ENCODE peak calls at places on chromosomes 13 and 19, in five cellular contexts. E is HepG2, T is H1, C is K562, A is GM12878. G is an unnamed sample.

GRCh38 chr13:74555291-74556001 is 421.2 kb upstream of the KLF12 start:
- DNase-seq in E (no peak), T (no peak), C (no peak), A (no peak), G (peak; percentile 74)

GRCh38 chr13:50124536-50125305 is 109.5 kb downstream of the KCNRG start:
- DNase-seq in T (no peak), C (peak; percentile 94), E (peak; percentile 33), A (no peak), G (peak; percentile 99)

GRCh38 chr19:17424743-17425365 is 5.0 kb downstream of the MVB12A start:
- DNase-seq in A (no peak), E (no peak), C (peak; percentile 90), T (no peak), G (peak; percentile 91)

GRCh38 chr13:106151056-106151699 is 384.3 kb downstream of the EFNB2 start:
- DNase-seq in T (peak; percentile 15), C (no peak), A (no peak), E (no peak), G (no peak)

GRCh38 chr13:95188128-95188527 is 113.1 kb downstream of the ABCC4 start:
- DNase-seq in T (no peak), E (no peak), A (no peak), C (no peak), G (no peak)

GRCh38 chr13:44309771-44310767 is 63.6 kb upstream of the SERP2 start:
- DNase-seq in E (no peak), A (no peak), T (no peak), C (no peak), G (no peak)

GRCh38 chr19:21838646-21839045 is 2.7 kb upstream of the ZNF43 start:
- DNase-seq in C (no peak), A (no peak), T (no peak), E (no peak), G (no peak)

GRCh38 chr19:5137114-5137513 is 168.2 kb downstream of the KDM4B start:
- DNase-seq in C (no peak), T (no peak), E (no peak), A (no peak), G (no peak)

GRCh38 chr19:53092723-53093122 is 10.5 kb downstream of the ZNF160 start:
- DNase-seq in E (no peak), C (no peak), T (no peak), A (no peak), G (no peak)

GRCh38 chr19:48598996-48599626 is 7.4 kb upstream of the SPACA4 start:
- DNase-seq in C (no peak), E (no peak), T (no peak), A (no peak), G (no peak)

GRCh38 chr13:44498969-44499368 is 77.2 kb downstream of the TSC22D1 start:
- DNase-seq in C (no peak), E (no peak), A (no peak), T (no peak), G (no peak)

GRCh38 chr13:75437582-75438318 is 44.2 kb downstream of the TBC1D4 start:
- DNase-seq in A (no peak), E (no peak), C (peak; percentile 43), T (no peak), G (no peak)

GRCh38 chr13:99590519-99591011 is 89.3 kb downstream of the TM9SF2 start:
- DNase-seq in C (no peak), A (no peak), T (no peak), E (no peak), G (no peak)

GRCh38 chr13:28297341-28297740 is 159.0 kb downstream of the PAN3 start:
- DNase-seq in A (no peak), E (no peak), C (no peak), T (no peak), G (no peak)

GRCh38 chr13:94657167-94657566 is 55.2 kb downstream of the SOX21 start:
- DNase-seq in C (no peak), E (no peak), A (no peak), T (no peak), G (no peak)

GRCh38 chr13:50376895-50377575 is 361.8 kb downstream of the KCNRG start:
- DNase-seq in A (no peak), T (peak; percentile 21), E (peak; percentile 15), C (peak; percentile 12), G (no peak)

GRCh38 chr19:1734328-1734966 is 18.9 kb upstream of the ONECUT3 start:
- DNase-seq in T (no peak), C (no peak), A (no peak), E (no peak), G (no peak)

GRCh38 chr19:3176715-3177501 is 1.7 kb upstream of the S1PR4 start:
- DNase-seq in C (peak; percentile 84), A (no peak), T (no peak), E (no peak), G (no peak)

GRCh38 chr19:1315470-1316166 is 29.9 kb downstream of the EFNA2 start:
- DNase-seq in C (peak; percentile 81), T (no peak), E (no peak), A (no peak), G (peak; percentile 95)

GRCh38 chr13:82614086-82614485 is 1268.2 kb downstream of the SLITRK1 start:
- DNase-seq in C (no peak), A (no peak), T (no peak), E (no peak), G (no peak)

GRCh38 chr13:44096906-44097305 is 217.2 kb downstream of the LACC1 start:
- DNase-seq in E (no peak), A (no peak), C (no peak), T (no peak), G (no peak)

DNA sequence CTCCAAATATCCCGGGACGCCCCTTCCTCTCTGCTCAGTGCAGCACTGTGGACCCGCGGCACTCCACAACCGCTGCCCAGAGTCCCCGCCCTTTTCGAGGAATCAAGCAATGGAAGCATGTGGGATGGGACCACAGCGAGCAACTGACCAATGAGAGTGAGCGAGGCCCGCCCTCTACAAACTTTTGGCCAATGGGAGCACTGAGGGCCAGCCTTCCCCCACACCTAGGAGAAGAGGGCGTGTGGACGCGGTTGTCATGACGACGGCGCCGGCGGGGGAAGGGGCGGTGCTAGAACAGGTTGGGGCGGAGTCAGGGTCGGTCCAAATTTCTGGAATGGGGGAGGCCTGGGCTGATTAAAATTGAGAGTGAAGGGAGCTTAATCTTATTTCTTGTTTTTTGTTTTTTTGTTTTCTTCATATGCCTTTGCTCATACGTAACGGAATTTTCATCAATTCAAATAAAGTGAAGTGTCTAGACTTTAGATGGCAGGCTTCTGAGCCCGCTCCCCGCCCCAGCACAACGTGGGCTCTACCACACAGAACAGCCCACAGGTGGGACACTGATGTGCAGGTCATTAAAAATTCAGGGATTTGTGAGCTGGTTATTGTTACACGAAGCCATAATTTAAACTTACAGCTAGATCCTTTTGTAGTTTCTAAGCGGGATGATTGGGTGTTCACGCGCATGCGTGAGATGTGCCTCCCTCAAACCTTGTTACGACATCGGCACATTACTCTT is at the start of gene DNAAF3:
- DNase-seq in C (peak; percentile 98), T (no peak), E (peak; percentile 97), A (peak; percentile 49), G (peak; percentile 99)
- TF ChIP-seq CTCF in C (no peak), T (no peak), E (no peak), A (no peak), G (no peak)

GRCh38 chr19:47561440-47562045 is 11.4 kb downstream of the ZNF541 start:
- DNase-seq in E (no peak), C (no peak), A (no peak), T (no peak), G (no peak)
- TF ChIP-seq CHD2 in E (no peak), C (no peak), A (no peak), T (no peak), G (no peak)

GRCh38 chr19:45168767-45169351 is 8.1 kb upstream of the NKPD1 start:
- DNase-seq in A (no peak), C (peak; percentile 81), E (peak; percentile 70), T (no peak), G (no peak)
- TF ChIP-seq POLR2AphosphoS5 in A (no peak), C (no peak), E (no peak), T (no peak), G (no peak)

DNA sequence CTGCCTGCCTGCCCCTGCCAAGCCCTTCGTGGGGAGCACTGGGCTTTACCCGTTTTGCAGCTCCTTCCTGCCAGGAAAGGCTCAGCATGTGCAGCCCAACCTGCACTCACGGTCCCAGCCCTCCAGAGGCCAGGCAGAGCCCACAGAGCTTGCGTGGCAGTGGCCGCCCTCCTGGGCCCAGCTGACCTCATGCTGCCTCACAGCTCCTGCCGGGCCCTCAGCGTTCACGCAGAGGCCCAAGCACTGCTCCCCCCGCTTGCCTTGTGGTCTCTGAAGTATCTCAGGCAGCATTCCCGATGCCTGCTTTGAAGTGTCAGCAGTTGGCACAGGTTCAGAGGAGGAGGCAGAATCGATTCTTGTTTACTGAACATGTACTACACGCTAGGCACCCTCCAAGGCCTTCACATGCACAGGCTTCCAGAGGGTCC is 32.5 kb downstream of the CAPN12 start:
- DNase-seq in E (no peak), T (no peak), A (no peak), C (no peak), G (no peak)
- TF ChIP-seq CTCF in E (no peak), T (no peak), A (no peak), C (no peak), G (no peak)

DNA sequence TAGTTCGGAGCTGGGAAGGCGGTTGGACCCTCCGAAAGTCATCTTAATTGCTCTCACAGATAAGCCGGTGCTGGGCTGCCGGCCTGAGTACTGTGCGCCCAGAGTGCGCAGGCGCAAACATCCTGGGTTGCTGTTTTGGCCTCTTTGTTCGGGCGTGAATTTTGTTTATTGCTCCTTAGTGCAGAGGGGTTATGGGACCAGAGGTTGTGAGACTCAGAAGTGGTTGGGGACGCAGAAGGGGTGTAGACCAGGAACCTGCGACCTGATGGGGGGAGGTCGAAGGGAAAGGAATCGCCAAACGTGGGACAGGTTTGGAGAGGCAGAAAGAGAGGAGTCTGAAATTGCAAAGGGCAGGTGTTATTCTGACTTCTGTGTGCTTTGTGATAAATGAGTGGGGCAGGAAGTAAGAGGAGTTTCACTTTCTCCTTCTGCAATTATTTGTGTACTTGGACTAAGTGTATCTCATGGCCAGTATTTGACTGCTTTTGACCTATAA is 607 bp upstream of the ZNF566 start:
- DNase-seq in E (peak; percentile 94), A (peak; percentile 73), T (peak; percentile 93), C (peak; percentile 93), G (peak; percentile 91)
- TF ChIP-seq CHD2 in E (no peak), A (no peak), T (no peak), C (no peak), G (no peak)

G was measured in SK-N-SH.